ENCODE peak calls at places on chromosomes 5 and 9, in four cellular contexts. One of them, this sample, is unnamed.

GRCh38 chr9:6426117-6426516 is 13.1 kb downstream of the UHRF2 start:
- DNase-seq in GM12878: no peak
- DNase-seq in K562: no peak
- DNase-seq in A549: no peak
- DNase-seq in this sample: no peak

GRCh38 chr5:140118294-140118936 is 4.5 kb downstream of the PURA start:
- DNase-seq in GM12878: no peak
- DNase-seq in K562: no peak
- DNase-seq in A549: peak
- DNase-seq in this sample: peak

GRCh38 chr5:124232517-124232916 is 513.9 kb downstream of the ZNF608 start:
- DNase-seq in GM12878: no peak
- DNase-seq in K562: no peak
- DNase-seq in A549: no peak
- DNase-seq in this sample: no peak

GRCh38 chr9:113588242-113588810 is 124.8 kb downstream of the RGS3 start:
- DNase-seq in GM12878: no peak
- DNase-seq in K562: no peak
- DNase-seq in A549: no peak
- DNase-seq in this sample: no peak

GRCh38 chr5:148998174-148998797 is 64.6 kb downstream of the SH3TC2 start:
- DNase-seq in GM12878: no peak
- DNase-seq in K562: peak
- DNase-seq in A549: peak
- DNase-seq in this sample: peak

GRCh38 chr9:693460-694390 is 147.8 kb upstream of the DMRT1 start:
- DNase-seq in GM12878: no peak
- DNase-seq in K562: no peak
- DNase-seq in A549: no peak
- DNase-seq in this sample: peak

GRCh38 chr5:55993013-55993412 is 1.8 kb downstream of the IL6ST start:
- DNase-seq in GM12878: no peak
- DNase-seq in K562: no peak
- DNase-seq in A549: no peak
- DNase-seq in this sample: peak

GRCh38 chr5:14502291-14502690 is 79.3 kb upstream of the OTULINL start:
- DNase-seq in GM12878: no peak
- DNase-seq in K562: no peak
- DNase-seq in A549: no peak
- DNase-seq in this sample: no peak

GRCh38 chr9:96478829-96479371 is 28.9 kb downstream of the HABP4 start:
- DNase-seq in GM12878: peak
- DNase-seq in K562: no peak
- DNase-seq in A549: no peak
- DNase-seq in this sample: no peak

GRCh38 chr5:16489322-16489791 is 23.8 kb upstream of the ZNF622 start:
- DNase-seq in GM12878: no peak
- DNase-seq in K562: no peak
- DNase-seq in A549: peak
- DNase-seq in this sample: peak

GRCh38 chr5:141913560-141913959 is 10.1 kb upstream of the DELE1 start:
- DNase-seq in GM12878: no peak
- DNase-seq in K562: no peak
- DNase-seq in A549: no peak
- DNase-seq in this sample: peak

GRCh38 chr5:13574634-13575033 is 369.9 kb downstream of the DNAH5 start:
- DNase-seq in GM12878: no peak
- DNase-seq in K562: no peak
- DNase-seq in A549: no peak
- DNase-seq in this sample: no peak

GRCh38 chr5:54360089-54360488 is 49.7 kb upstream of the ARL15 start:
- DNase-seq in GM12878: no peak
- DNase-seq in K562: no peak
- DNase-seq in A549: peak
- DNase-seq in this sample: peak

GRCh38 chr9:83027153-83027867 is 35.6 kb downstream of the RASEF start:
- DNase-seq in GM12878: no peak
- DNase-seq in K562: no peak
- DNase-seq in A549: peak
- DNase-seq in this sample: no peak

GRCh38 chr9:215631-216155 is 1.0 kb downstream of the DOCK8 start:
- DNase-seq in GM12878: no peak
- DNase-seq in K562: no peak
- DNase-seq in A549: no peak
- DNase-seq in this sample: no peak

GRCh38 chr5:180975338-180975737 is 13.3 kb upstream of the BTNL3 start:
- DNase-seq in GM12878: peak
- DNase-seq in K562: no peak
- DNase-seq in A549: no peak
- DNase-seq in this sample: no peak

DNA sequence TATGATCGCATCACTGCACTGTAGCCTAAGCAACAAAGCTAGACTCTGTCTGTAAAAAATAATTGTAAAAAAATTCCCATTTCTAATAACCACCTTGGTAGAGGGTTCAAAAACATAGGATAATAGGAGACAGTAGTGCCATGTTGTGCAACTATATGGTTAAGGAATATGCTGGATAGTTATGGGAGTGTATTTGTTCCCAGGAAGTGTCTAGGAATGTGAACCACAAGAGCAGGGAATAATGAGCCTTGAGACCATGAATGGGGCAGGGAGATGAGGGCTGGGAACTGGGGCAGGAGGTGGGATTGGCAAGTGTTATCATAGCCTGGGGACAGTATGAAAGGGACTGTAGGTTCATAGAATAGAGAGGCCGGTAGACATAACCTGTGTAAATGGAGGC is 50.4 kb downstream of the RUSC2 start:
- DNase-seq in GM12878: no peak
- DNase-seq in K562: no peak
- DNase-seq in A549: no peak
- DNase-seq in this sample: no peak
- H3K4me3 ChIP-seq in GM12878: no peak
- H3K4me3 ChIP-seq in K562: no peak
- H3K4me3 ChIP-seq in A549: no peak
- H3K4me3 ChIP-seq in this sample: no peak

GRCh38 chr9:4923580-4924544 is 61.2 kb upstream of the JAK2 start:
- DNase-seq in GM12878: no peak
- DNase-seq in K562: peak
- DNase-seq in A549: peak
- DNase-seq in this sample: peak
- TF ChIP-seq CTCF in GM12878: peak
- TF ChIP-seq CTCF in K562: peak
- TF ChIP-seq CTCF in A549: peak
- TF ChIP-seq CTCF in this sample: peak

DNA sequence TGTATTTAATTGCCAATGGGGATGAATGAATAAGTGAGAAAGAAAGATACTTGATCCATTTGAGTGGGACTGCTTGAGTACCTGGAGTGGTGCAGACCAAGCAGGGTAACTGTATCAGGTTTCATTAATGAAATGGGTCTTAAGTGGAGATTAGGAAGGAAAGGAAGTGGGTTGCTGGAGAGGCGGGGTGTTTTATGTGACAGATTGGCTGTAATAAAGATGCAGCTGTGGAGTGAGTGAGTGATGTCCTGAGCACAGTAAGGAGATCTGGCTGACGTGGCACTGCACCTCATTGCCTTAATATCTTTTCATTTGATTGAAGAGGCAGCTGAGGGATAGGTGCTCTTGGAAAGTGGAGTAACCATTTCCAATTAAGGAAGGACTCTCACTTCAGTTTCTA is 161.0 kb upstream of the CCDC152 start:
- DNase-seq in GM12878: no peak
- DNase-seq in K562: no peak
- DNase-seq in A549: no peak
- DNase-seq in this sample: peak
- TF ChIP-seq JUNB in GM12878: no peak
- TF ChIP-seq JUNB in K562: no peak
- TF ChIP-seq JUNB in A549: no peak
- TF ChIP-seq JUNB in this sample: no peak

GRCh38 chr9:16870606-16871357 is at the start of gene BNC2:
- DNase-seq in GM12878: no peak
- DNase-seq in K562: no peak
- DNase-seq in A549: peak
- DNase-seq in this sample: peak
- H3K4me3 ChIP-seq in GM12878: no peak
- H3K4me3 ChIP-seq in K562: no peak
- H3K4me3 ChIP-seq in A549: peak
- H3K4me3 ChIP-seq in this sample: peak

DNA sequence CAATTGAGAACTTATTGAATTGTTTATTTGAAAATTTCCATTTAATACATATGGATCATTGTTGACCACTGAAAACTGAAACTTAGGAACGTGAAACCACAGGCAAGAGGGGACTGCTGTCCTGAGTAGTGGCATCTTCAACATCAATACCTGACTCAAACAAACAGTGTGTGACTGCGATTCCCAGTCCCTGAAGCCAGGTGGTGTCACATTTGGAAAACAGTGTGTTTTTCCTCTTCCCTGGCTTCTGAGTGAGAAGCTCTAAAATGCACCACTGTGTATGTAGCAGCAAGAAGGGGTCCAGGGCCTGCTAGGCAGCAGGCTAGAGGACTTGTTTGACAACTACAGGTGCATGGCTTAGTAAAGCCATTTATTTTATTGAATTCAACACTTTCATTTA is 10.8 kb downstream of the GAPT start:
- DNase-seq in GM12878: no peak
- DNase-seq in K562: no peak
- DNase-seq in A549: no peak
- DNase-seq in this sample: peak
- TF ChIP-seq CTCF in GM12878: no peak
- TF ChIP-seq CTCF in K562: no peak
- TF ChIP-seq CTCF in A549: no peak
- TF ChIP-seq CTCF in this sample: peak

GRCh38 chr5:7881091-7881490 is 12.1 kb downstream of the MTRR start:
- DNase-seq in GM12878: no peak
- DNase-seq in K562: no peak
- DNase-seq in A549: no peak
- DNase-seq in this sample: no peak

GRCh38 chr5:7877851-7878250 is 8.9 kb downstream of the MTRR start:
- DNase-seq in GM12878: no peak
- DNase-seq in K562: no peak
- DNase-seq in A549: peak
- DNase-seq in this sample: no peak

GRCh38 chr5:7876867-7877266 is 7.9 kb downstream of the MTRR start:
- DNase-seq in GM12878: no peak
- DNase-seq in K562: no peak
- DNase-seq in A549: no peak
- DNase-seq in this sample: no peak

GRCh38 chr5:7875151-7875550 is 6.2 kb downstream of the MTRR start:
- DNase-seq in GM12878: no peak
- DNase-seq in K562: no peak
- DNase-seq in A549: no peak
- DNase-seq in this sample: no peak

DNA sequence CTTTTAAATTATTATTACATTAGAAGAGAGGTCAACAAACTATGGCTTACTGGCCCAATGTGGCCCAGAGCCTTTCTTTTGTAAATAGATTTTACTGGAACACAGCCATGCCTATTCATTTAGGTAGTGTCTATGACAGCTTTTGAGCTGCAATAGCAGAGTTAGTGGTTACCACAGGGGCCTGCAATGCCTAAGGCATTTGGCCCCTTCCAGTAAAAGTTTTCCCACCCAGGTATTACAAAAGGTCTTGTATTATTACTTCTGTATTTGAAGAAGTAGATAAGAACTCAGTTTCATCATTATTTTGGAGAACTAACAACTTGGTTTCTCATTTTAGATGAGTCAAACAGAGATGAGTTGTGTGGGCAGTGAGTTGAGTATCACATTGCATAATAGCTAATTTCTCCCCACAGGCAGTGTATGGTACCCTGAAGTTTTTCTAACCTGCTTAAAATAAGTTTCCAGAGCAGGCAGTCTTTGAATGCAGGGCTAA is 9.5 kb downstream of the MTRR start:
- DNase-seq in GM12878: peak
- DNase-seq in K562: no peak
- DNase-seq in A549: peak
- DNase-seq in this sample: no peak
- TF ChIP-seq JUNB in GM12878: peak
- TF ChIP-seq JUNB in K562: no peak
- TF ChIP-seq JUNB in A549: peak
- TF ChIP-seq JUNB in this sample: no peak

DNA sequence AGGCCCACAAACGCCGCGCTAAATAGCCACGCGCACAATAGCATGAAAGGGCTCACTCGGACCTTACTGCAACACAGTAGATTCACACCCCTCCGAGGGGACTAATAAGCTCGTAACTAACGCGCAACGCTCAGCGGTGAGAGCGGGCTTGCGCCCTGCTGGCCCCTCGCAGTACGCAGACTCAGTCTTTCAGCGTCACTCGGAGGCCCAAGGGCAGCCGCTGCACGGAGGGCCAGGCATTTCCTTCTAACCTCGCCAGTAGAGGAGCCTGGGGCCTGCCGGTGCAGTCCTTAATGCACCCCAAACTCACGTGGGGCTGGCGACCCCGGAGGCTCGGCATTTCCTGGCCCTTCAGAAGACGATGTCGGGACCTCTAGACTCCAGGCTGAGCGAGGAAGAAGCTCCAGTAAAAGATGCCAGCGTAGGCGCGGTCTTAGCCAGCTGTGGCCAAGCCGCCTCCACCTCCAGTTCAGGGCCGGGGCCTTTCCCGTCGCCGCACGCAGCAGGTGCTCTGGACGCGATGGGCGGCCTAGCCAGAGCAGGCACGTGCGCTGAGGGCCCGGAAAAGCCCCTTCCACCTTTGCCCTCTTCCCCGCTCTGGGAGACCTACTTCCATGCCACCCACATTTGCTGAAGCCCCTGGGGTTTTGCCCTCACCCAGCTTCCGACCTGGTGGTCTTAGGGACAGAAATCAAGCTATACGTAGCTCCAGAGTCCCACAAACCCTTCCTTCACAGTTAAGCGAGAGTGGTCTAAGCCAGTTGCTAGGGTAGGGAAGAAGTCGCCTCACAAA is 38.3 kb upstream of the TIFAB start:
- DNase-seq in GM12878: no peak
- DNase-seq in K562: no peak
- DNase-seq in A549: no peak
- DNase-seq in this sample: peak
- H3K4me3 ChIP-seq in GM12878: no peak
- H3K4me3 ChIP-seq in K562: no peak
- H3K4me3 ChIP-seq in A549: no peak
- H3K4me3 ChIP-seq in this sample: peak

This sample was measured in GM23338.